ENCODE peak calls at places on chromosomes 13 and 19, in five cellular contexts. F, V, G, B and N are unnamed samples.

GRCh38 chr19:7179917-7180306 is 110.4 kb downstream of the ZNF557 start:
- DNase-seq in G (no peak), B (no peak), F (no peak), V (no peak), N (no peak)

GRCh38 chr13:85741017-85741416 is 58.2 kb downstream of the SLITRK6 start:
- DNase-seq in G (no peak), F (no peak), V (no peak), B (no peak), N (no peak)

GRCh38 chr19:45526143-45526542 is 18.9 kb downstream of the VASP start:
- DNase-seq in G (peak; percentile 68), B (no peak), V (peak; percentile 72), F (peak; percentile 58), N (no peak)

GRCh38 chr19:11382898-11383705 is 1.0 kb downstream of the EPOR start:
- DNase-seq in F (no peak), V (no peak), G (peak; percentile 64), B (no peak), N (peak; percentile 52)

GRCh38 chr19:42606660-42607351 is 12.1 kb upstream of the CEACAM8 start:
- DNase-seq in B (no peak), V (no peak), F (peak; percentile 5), G (peak; percentile 73), N (no peak)

GRCh38 chr13:96991072-96991471 is 3.2 kb downstream of the OXGR1 start:
- DNase-seq in G (peak; percentile 48), F (no peak), V (no peak), B (no peak), N (no peak)

GRCh38 chr19:54388001-54388802 is 23.5 kb upstream of the LAIR1 start:
- DNase-seq in B (peak; percentile 37), G (peak; percentile 27), F (no peak), V (no peak), N (peak; percentile 75)

GRCh38 chr19:447816-448546 is 12.9 kb downstream of the SHC2 start:
- DNase-seq in F (no peak), B (no peak), V (no peak), G (peak; percentile 17), N (no peak)

GRCh38 chr19:6590458-6591319 is at the start of gene CD70:
- DNase-seq in G (peak; percentile 29), F (no peak), B (no peak), V (no peak), N (peak; percentile 36)

GRCh38 chr13:41061914-41062837 is 867 bp downstream of the WBP4 start:
- DNase-seq in F (peak; percentile 82), G (no peak), V (peak; percentile 65), B (no peak), N (no peak)

GRCh38 chr19:31107096-31107495 is 242.1 kb downstream of the TSHZ3 start:
- DNase-seq in F (no peak), G (no peak), B (no peak), V (no peak), N (no peak)

GRCh38 chr13:25170554-25171107 is 1.5 kb downstream of the AMER2 start:
- DNase-seq in F (no peak), B (no peak), G (no peak), V (no peak), N (no peak)

GRCh38 chr19:44260343-44260681 is 626 bp downstream of the ZNF233 start:
- DNase-seq in B (no peak), V (no peak), F (no peak), G (peak; percentile 14), N (no peak)

GRCh38 chr13:91216928-91217700 is 130.4 kb upstream of the MIR17HG start:
- DNase-seq in V (no peak), B (no peak), F (peak; percentile 1), G (no peak), N (no peak)

GRCh38 chr13:20685042-20685441 is 18.5 kb upstream of the IL17D start:
- DNase-seq in V (no peak), F (no peak), B (no peak), G (no peak), N (no peak)

GRCh38 chr13:75318138-75318833 is 163.7 kb downstream of the TBC1D4 start:
- DNase-seq in G (no peak), B (no peak), F (no peak), V (no peak), N (peak; percentile 76)

GRCh38 chr13:48411281-48412099 is 1.4 kb downstream of the LPAR6 start:
- DNase-seq in B (peak; percentile 22), V (no peak), F (no peak), G (no peak), N (no peak)

GRCh38 chr19:55341191-55342043 is 1.7 kb downstream of the KMT5C start:
- DNase-seq in B (no peak), V (peak; percentile 57), G (peak; percentile 87), F (peak; percentile 44), N (peak; percentile 44)

GRCh38 chr19:14061751-14062557 is at the start of gene PALM3:
- DNase-seq in G (peak; percentile 35), F (no peak), B (no peak), V (peak; percentile 66), N (no peak)

GRCh38 chr13:33262997-33263396 is 22.6 kb downstream of the STARD13 start:
- DNase-seq in B (no peak), V (no peak), G (no peak), F (no peak), N (no peak)

GRCh38 chr19:30596813-30597399 is 224.7 kb downstream of the ZNF536 start:
- DNase-seq in B (no peak), G (no peak), V (no peak), F (no peak), N (no peak)

GRCh38 chr19:30812099-30812684 is 440.0 kb downstream of the ZNF536 start:
- DNase-seq in V (no peak), B (no peak), F (no peak), G (no peak), N (no peak)

GRCh38 chr19:55486971-55487883 is 1.0 kb upstream of the SSC5D start:
- DNase-seq in V (peak; percentile 69), B (no peak), F (peak; percentile 98), G (peak; percentile 60), N (no peak)

GRCh38 chr19:50723069-50723468 is at the start of gene CLEC11A:
- DNase-seq in V (no peak), B (no peak), F (peak; percentile 62), G (peak; percentile 38), N (no peak)

GRCh38 chr13:52994051-52994450 is 34.6 kb upstream of the OLFM4 start:
- DNase-seq in F (no peak), B (no peak), V (no peak), G (no peak), N (no peak)

GRCh38 chr13:36418022-36418805 is 14.1 kb upstream of the CCNA1 start:
- DNase-seq in V (peak; percentile 87), G (no peak), B (no peak), F (peak; percentile 77), N (no peak)

GRCh38 chr19:8835446-8835845 is 3.3 kb downstream of the MBD3L1 start:
- DNase-seq in B (no peak), V (no peak), G (no peak), F (no peak), N (no peak)
- H3K9me3 ChIP-seq in B (no peaks in the 10 kb centered on the region), V (no peaks in the 10 kb centered on the region), G (no peaks in the 10 kb centered on the region), F (no peaks in the 10 kb centered on the region), N (no peaks in the 10 kb centered on the region)

GRCh38 chr19:51830263-51830662 is 35.3 kb downstream of the FPR3 start:
- DNase-seq in F (no peak), G (no peak), B (no peak), V (no peak), N (no peak)
- H3K9me3 ChIP-seq in F (no peaks in the 10 kb centered on the region), G (no peaks in the 10 kb centered on the region), B (peaks cover 15% of the 10 kb centered on the region), V (no peaks in the 10 kb centered on the region), N (peaks cover 54% of the 10 kb centered on the region)

GRCh38 chr19:52039169-52039568 is 9.5 kb downstream of the ZNF432 start:
- DNase-seq in V (no peak), F (no peak), B (no peak), G (no peak), N (no peak)

GRCh38 chr19:52028780-52029123 is 573 bp upstream of the ZNF614 start:
- DNase-seq in G (no peak), F (no peak), B (no peak), V (no peak), N (no peak)

GRCh38 chr19:52028027-52028779 is at the start of gene ZNF614:
- DNase-seq in V (peak; percentile 75), G (peak; percentile 90), F (peak; percentile 90), B (peak; percentile 86), N (peak; percentile 91)

DNA sequence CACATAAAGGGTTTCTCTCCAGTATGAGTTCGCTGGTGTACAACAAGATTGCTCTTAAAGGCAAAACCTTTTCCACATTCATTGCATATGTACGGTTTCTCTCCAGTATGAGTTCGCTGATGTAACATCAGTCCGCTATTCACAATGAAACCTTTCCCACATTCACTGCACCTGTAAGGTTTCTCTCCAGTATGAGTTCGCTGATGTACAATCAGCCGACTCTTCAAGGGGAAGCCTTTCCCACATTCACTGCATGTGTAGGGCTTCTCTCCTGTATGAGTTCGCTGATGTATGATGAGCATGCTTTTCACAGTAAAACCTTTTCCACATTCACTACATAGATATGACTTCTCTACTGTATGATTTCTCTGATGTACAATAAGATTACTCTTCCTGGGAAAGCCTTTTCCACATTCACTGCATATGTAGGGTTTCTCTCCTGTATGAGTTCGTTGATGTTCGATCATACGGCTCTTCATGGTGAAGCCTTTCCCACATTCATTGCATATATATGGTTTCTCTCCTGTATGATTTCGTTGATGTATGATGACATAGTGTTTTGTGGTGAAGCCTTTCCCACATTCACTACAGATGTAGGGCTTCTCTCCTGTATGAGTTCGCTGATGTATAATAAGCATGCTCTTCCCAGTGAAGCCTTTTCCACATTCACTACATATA is 6.0 kb upstream of the ZNF614 start:
- DNase-seq in F (peak; percentile 24), G (no peak), B (no peak), V (no peak), N (no peak)
- H3K9me3 ChIP-seq in F (peaks cover 12% of the 10 kb centered on the region), G (peaks cover 83% of the 10 kb centered on the region), B (peaks cover 86% of the 10 kb centered on the region), V (peaks cover 94% of the 10 kb centered on the region), N (peaks cover 87% of the 10 kb centered on the region)

GRCh38 chr19:3136684-3137055 is 837 bp downstream of the GNA15 start:
- DNase-seq in G (no peak), F (no peak), B (no peak), V (peak; percentile 65), N (no peak)

GRCh38 chr19:3137139-3137538 is 1.3 kb downstream of the GNA15 start:
- DNase-seq in F (peak; percentile 27), G (no peak), B (no peak), V (no peak), N (no peak)

GRCh38 chr19:3133793-3134116 is 2.1 kb upstream of the GNA15 start:
- DNase-seq in G (no peak), V (no peak), F (no peak), B (no peak), N (no peak)

GRCh38 chr19:3138268-3138667 is 2.4 kb downstream of the GNA15 start:
- DNase-seq in V (no peak), B (no peak), G (no peak), F (no peak), N (no peak)

GRCh38 chr19:3135961-3136683 is at the start of gene GNA15:
- DNase-seq in V (no peak), G (peak; percentile 62), F (no peak), B (no peak), N (peak; percentile 31)
- H3K9me3 ChIP-seq in V (no peaks in the 10 kb centered on the region), G (no peaks in the 10 kb centered on the region), F (no peaks in the 10 kb centered on the region), B (no peaks in the 10 kb centered on the region), N (no peaks in the 10 kb centered on the region)